ENCODE peak calls at places on chromosomes 4 and X, in seven cellular contexts. M is stomach, F is HepG2, R is HCT116, Z is breast epithelium, W is H1, P is spleen. X is an unnamed sample. For H3K4me1, the result is how much of the 10 kb centered on the place peaks cover.

GRCh38 chr4:42119916-42120315 is 32.5 kb downstream of the BEND4 start:
- DNase-seq in P (no peak), W (no peak), R (no peak), Z (no peak), M (no peak), F (no peak), X (no peak)

GRCh38 chrX:66638591-66639500 is at the start of gene EDA2R:
- DNase-seq in F (peak), P (peak), Z (peak), W (peak), M (no peak), R (no peak), X (no peak)

GRCh38 chrX:41382699-41383645 is 49.0 kb downstream of the DDX3X start:
- DNase-seq in F (no peak), M (no peak), W (no peak), R (peak), Z (no peak), P (no peak), X (no peak)

GRCh38 chr4:38092701-38093100 is 132.5 kb downstream of the PTTG2 start:
- DNase-seq in M (no peak), R (no peak), P (no peak), Z (no peak), F (no peak), W (no peak), X (no peak)

GRCh38 chr4:1953335-1953734 is 55.4 kb downstream of the NELFA start:
- DNase-seq in F (no peak), M (no peak), Z (no peak), P (no peak), R (no peak), W (no peak), X (no peak)

GRCh38 chr4:184335520-184335919 is 117.8 kb upstream of the ENPP6 start:
- DNase-seq in P (no peak), M (no peak), Z (no peak), W (no peak), R (no peak), F (no peak), X (no peak)

GRCh38 chrX:312621-313331 is 5.8 kb downstream of the GTPBP6 start:
- DNase-seq in R (no peak), P (peak), W (no peak), F (no peak), M (no peak), Z (no peak), X (no peak)

GRCh38 chr4:79788884-79789283 is 284.1 kb downstream of the ANTXR2 start:
- DNase-seq in F (no peak), R (no peak), P (no peak), M (no peak), Z (no peak), W (no peak), X (no peak)

GRCh38 chr4:152278505-152279301 is 257.2 kb downstream of the FBXW7 start:
- DNase-seq in R (no peak), W (no peak), F (no peak), M (peak), P (no peak), Z (no peak), X (peak)

GRCh38 chr4:38663801-38664703 is at the start of gene KLF3:
- DNase-seq in R (peak), M (peak), W (no peak), Z (peak), F (peak), P (peak), X (peak)

GRCh38 chr4:20474119-20474518 is 222.4 kb downstream of the SLIT2 start:
- DNase-seq in P (no peak), M (no peak), Z (no peak), F (no peak), R (no peak), W (no peak), X (no peak)

GRCh38 chr4:187172340-187172761 is 448.7 kb upstream of the FAT1 start:
- DNase-seq in M (no peak), W (no peak), R (no peak), P (no peak), F (no peak), Z (no peak), X (no peak)

GRCh38 chrX:75327607-75328006 is 53.7 kb downstream of the UPRT start:
- DNase-seq in W (no peak), P (no peak), Z (no peak), R (no peak), M (no peak), F (no peak), X (no peak)

GRCh38 chr4:88054909-88055308 is 47.5 kb downstream of the PKD2 start:
- DNase-seq in F (peak), W (no peak), P (no peak), Z (no peak), R (peak), M (peak), X (no peak)

GRCh38 chr4:10008208-10009005 is 12.9 kb downstream of the SLC2A9 start:
- DNase-seq in M (no peak), Z (no peak), R (no peak), F (no peak), P (no peak), W (no peak), X (no peak)

GRCh38 chr4:107391630-107392028 is 328.4 kb downstream of the PAPSS1 start:
- DNase-seq in Z (no peak), W (no peak), M (no peak), F (no peak), R (no peak), P (no peak), X (no peak)

GRCh38 chr4:19615086-19615689 is 636.5 kb upstream of the SLIT2 start:
- DNase-seq in P (no peak), W (no peak), F (no peak), R (no peak), Z (no peak), M (no peak), X (no peak)

GRCh38 chr4:107931775-107932321 is 499 bp downstream of the CYP2U1 start:
- DNase-seq in W (no peak), F (no peak), M (no peak), P (peak), R (no peak), Z (no peak), X (no peak)

GRCh38 chr4:44132526-44132925 is 316.1 kb downstream of the KCTD8 start:
- DNase-seq in F (no peak), M (no peak), P (no peak), R (no peak), Z (no peak), W (no peak), X (no peak)

DNA sequence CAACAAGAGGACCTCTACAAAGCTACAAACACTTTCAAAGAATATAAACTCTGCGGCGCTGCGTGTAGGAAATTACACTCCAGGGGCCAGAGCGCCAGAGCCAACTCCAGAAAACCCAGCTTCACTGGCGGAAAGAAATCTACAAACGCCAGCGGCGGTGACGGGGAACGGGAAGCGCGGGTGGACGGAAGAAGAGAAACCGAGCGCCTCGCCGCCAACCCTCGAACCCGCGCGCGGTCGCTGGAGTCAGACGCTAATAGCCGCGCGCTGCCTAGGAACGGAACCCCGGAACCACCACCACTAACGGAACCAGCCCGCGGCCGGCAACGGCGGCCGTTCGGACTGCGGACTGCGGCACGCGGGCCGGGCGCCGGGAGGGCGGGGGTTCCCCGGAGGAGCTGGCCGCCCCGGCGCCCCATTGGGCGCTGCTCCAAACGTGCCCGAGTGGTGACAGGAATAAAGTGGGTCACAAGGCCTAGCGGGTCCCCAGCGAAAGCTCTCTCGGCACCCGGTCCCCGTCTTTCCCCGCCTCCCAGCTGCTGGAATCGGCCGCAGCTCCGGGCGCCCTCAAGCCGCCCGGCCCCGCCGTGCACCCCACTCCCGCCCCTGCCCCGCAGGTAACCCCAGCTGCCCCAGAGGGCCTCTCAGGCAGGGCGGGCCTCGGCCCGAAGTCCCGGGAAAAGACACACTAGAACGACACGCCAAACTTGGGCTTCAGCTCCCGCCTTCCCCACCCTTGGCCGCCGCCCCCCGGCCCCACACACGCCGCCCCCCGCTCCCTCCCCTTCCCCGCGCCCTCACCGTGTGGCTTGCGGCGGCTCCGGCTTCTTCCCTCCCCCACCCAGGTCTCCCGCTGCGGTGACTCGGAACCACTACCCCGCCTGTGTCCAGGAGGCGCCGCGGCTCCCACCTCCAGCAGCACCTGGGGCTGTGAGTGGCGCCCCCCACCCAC is 752 bp downstream of the CLOCK start:
- DNase-seq in M (peak), R (peak), F (peak), Z (peak), P (peak), W (no peak), X (peak)
- TF ChIP-seq POLR2AphosphoS5 in M (peak), R (peak), F (peak), Z (no peak), P (peak), W (no peak), X (peak)

GRCh38 chr4:15912961-15913630 is 25.4 kb downstream of the FGFBP1 start:
- DNase-seq in Z (no peak), P (no peak), W (no peak), M (no peak), R (no peak), F (no peak), X (no peak)
- H3K4me1 ChIP-seq in Z (under half), P (under half), W (under half), M (under half), R (under half), F (under half), X (under half)

GRCh38 chrX:71095971-71096701 is 485 bp downstream of the FOXO4 start:
- DNase-seq in M (no peak), W (no peak), P (peak), R (peak), Z (no peak), F (no peak), X (no peak)
- TF ChIP-seq POLR2AphosphoS5 in M (no peak), W (no peak), P (no peak), R (no peak), Z (no peak), F (no peak), X (no peak)

DNA sequence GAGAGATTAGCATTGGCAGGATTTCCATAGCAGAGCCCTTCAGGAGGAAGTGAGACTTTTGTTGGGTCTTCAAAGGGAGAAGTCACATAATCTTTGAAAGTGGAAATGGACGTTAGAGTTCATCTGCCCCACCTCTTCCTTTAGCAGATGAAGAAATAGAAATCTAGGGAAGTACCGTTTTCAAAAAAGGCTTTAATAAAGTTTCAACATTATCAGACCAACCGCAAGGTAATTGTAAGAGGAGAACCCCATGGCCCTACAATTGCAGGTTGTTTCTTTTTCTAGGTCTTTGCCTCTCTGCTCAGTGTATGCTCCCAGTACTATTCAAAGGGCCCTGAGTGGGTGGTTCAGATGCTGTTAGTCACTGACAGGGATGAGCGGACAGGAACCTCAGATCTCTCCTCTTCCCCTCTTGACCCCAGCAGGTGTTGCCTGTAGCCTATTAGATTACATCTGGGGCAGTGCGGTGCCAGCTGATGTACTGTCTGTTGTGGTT is 48.6 kb upstream of the AP1S2 start:
- DNase-seq in F (no peak), R (no peak), P (no peak), W (no peak), M (no peak), Z (no peak), X (no peak)
- H3K4me1 ChIP-seq in F (under half), R (under half), P (under half), W (under half), M (under half), Z (under half), X (under half)

GRCh38 chrX:123962006-123962485 is 540 bp downstream of the STAG2 start:
- DNase-seq in Z (no peak), M (no peak), F (no peak), R (peak), W (no peak), P (no peak), X (no peak)
- TF ChIP-seq POLR2AphosphoS5 in Z (no peak), M (no peak), F (no peak), R (no peak), W (peak), P (no peak), X (no peak)

X was measured in esophagus muscularis mucosa.